ENCODE peak calls at places on chromosomes 5 and 9, in seven cellular contexts. Y, E, G, B, I, C and Z are unnamed samples.

GRCh38 chr5:91151947-91152346 is 231.2 kb downstream of the ARRDC3 start:
- DNase-seq in E (peak), G (peak), Y (peak), C (peak), I (no peak), B (peak), Z (no peak)

GRCh38 chr9:137172907-137173794 is 1.3 kb upstream of the TMEM210 start:
- DNase-seq in E (peak), Y (no peak), G (peak), I (no peak), C (no peak), B (no peak), Z (no peak)

GRCh38 chr5:176188506-176189193 is 49.6 kb upstream of the SIMC1 start:
- DNase-seq in C (no peak), E (no peak), Y (no peak), B (no peak), G (no peak), I (no peak), Z (no peak)

GRCh38 chr9:99818439-99818992 is 3.2 kb upstream of the NR4A3 start:
- DNase-seq in C (no peak), B (no peak), G (no peak), E (no peak), Y (no peak), I (no peak), Z (no peak)

GRCh38 chr9:77017505-77017894 is 2.0 kb upstream of the FOXB2 start:
- DNase-seq in I (no peak), G (no peak), B (no peak), E (no peak), C (no peak), Y (no peak), Z (no peak)

GRCh38 chr5:151699071-151699901 is 12.6 kb upstream of the SPARC start:
- DNase-seq in B (peak), C (peak), E (peak), G (peak), Y (peak), I (no peak), Z (no peak)

GRCh38 chr5:172561151-172561550 is 79.9 kb upstream of the NEURL1B start:
- DNase-seq in E (peak), I (no peak), C (peak), Y (no peak), B (peak), G (no peak), Z (no peak)

GRCh38 chr5:62064993-62065392 is 241.0 kb upstream of the KIF2A start:
- DNase-seq in E (no peak), G (no peak), I (no peak), B (no peak), Y (no peak), C (peak), Z (no peak)

GRCh38 chr9:120368799-120369198 is 211.2 kb downstream of the CDK5RAP2 start:
- DNase-seq in Y (no peak), E (no peak), B (no peak), I (no peak), G (no peak), C (no peak), Z (no peak)